ENCODE peak calls at places on chromosomes 12 and 14, in seven cellular contexts. One of them, this sample, is unnamed.
A peak's percentile ranks its signal among the peaks of the same experiment; 100 is the strongest.

GRCh38 chr12:6956332-6956727 is 5.2 kb downstream of the PTPN6 start:
- DNase-seq in GM23338: no peak
- DNase-seq in neural progenitor cell: no peak
- DNase-seq in PC-3: no peak
- DNase-seq in trophoblast cell: no peak
- DNase-seq in fibroblast of lung: no peak
- DNase-seq in A549: no peak
- DNase-seq in this sample: no peak

GRCh38 chr14:47270715-47271114 is 404.7 kb downstream of the MDGA2 start:
- DNase-seq in GM23338: no peak
- DNase-seq in neural progenitor cell: no peak
- DNase-seq in PC-3: no peak
- DNase-seq in trophoblast cell: no peak
- DNase-seq in fibroblast of lung: no peak
- DNase-seq in A549: no peak
- DNase-seq in this sample: no peak

GRCh38 chr12:46893429-46893828 is 67.6 kb upstream of the SLC38A4 start:
- DNase-seq in GM23338: no peak
- DNase-seq in neural progenitor cell: no peak
- DNase-seq in PC-3: no peak
- DNase-seq in trophoblast cell: no peak
- DNase-seq in fibroblast of lung: no peak
- DNase-seq in A549: no peak
- DNase-seq in this sample: no peak

GRCh38 chr14:67265131-67265530 is 23.9 kb downstream of the PALS1 start:
- DNase-seq in GM23338: no peak
- DNase-seq in neural progenitor cell: no peak
- DNase-seq in PC-3: peak; percentile 51
- DNase-seq in trophoblast cell: peak; percentile 66
- DNase-seq in fibroblast of lung: peak; percentile 26
- DNase-seq in A549: no peak
- DNase-seq in this sample: peak; percentile 21

GRCh38 chr12:14768823-14769405 is 34.4 kb downstream of the WBP11 start:
- DNase-seq in GM23338: peak; percentile 59
- DNase-seq in neural progenitor cell: peak; percentile 26
- DNase-seq in PC-3: peak; percentile 10
- DNase-seq in trophoblast cell: peak; percentile 92
- DNase-seq in fibroblast of lung: peak; percentile 19
- DNase-seq in A549: no peak
- DNase-seq in this sample: peak; percentile 43

GRCh38 chr14:52827426-52827825 is 36.0 kb upstream of the GNPNAT1 start:
- DNase-seq in GM23338: no peak
- DNase-seq in neural progenitor cell: peak; percentile 38
- DNase-seq in PC-3: no peak
- DNase-seq in trophoblast cell: no peak
- DNase-seq in fibroblast of lung: no peak
- DNase-seq in A549: no peak
- DNase-seq in this sample: no peak

GRCh38 chr14:101109981-101110728 is 206.6 kb upstream of the RTL1 start:
- DNase-seq in GM23338: no peak
- DNase-seq in neural progenitor cell: no peak
- DNase-seq in PC-3: no peak
- DNase-seq in trophoblast cell: no peak
- DNase-seq in fibroblast of lung: no peak
- DNase-seq in A549: no peak
- DNase-seq in this sample: peak; percentile 55

GRCh38 chr14:74404435-74404834 is 21.6 kb downstream of the SYNDIG1L start:
- DNase-seq in GM23338: no peak
- DNase-seq in neural progenitor cell: no peak
- DNase-seq in PC-3: no peak
- DNase-seq in trophoblast cell: no peak
- DNase-seq in fibroblast of lung: no peak
- DNase-seq in A549: no peak
- DNase-seq in this sample: no peak

GRCh38 chr12:51364026-51364425 is 17.5 kb upstream of the CELA1 start:
- DNase-seq in GM23338: no peak
- DNase-seq in neural progenitor cell: no peak
- DNase-seq in PC-3: no peak
- DNase-seq in trophoblast cell: no peak
- DNase-seq in fibroblast of lung: no peak
- DNase-seq in A549: no peak
- DNase-seq in this sample: no peak

GRCh38 chr12:94973202-94973601 is 30.3 kb downstream of the NDUFA12 start:
- DNase-seq in GM23338: no peak
- DNase-seq in neural progenitor cell: no peak
- DNase-seq in PC-3: no peak
- DNase-seq in trophoblast cell: no peak
- DNase-seq in fibroblast of lung: peak; percentile 18
- DNase-seq in A549: no peak
- DNase-seq in this sample: peak; percentile 74

GRCh38 chr12:124302807-124303578 is 8.1 kb downstream of the RFLNA start:
- DNase-seq in GM23338: no peak
- DNase-seq in neural progenitor cell: no peak
- DNase-seq in PC-3: no peak
- DNase-seq in trophoblast cell: no peak
- DNase-seq in fibroblast of lung: no peak
- DNase-seq in A549: no peak
- DNase-seq in this sample: no peak

GRCh38 chr12:74488134-74488533 is 49.5 kb upstream of the ATXN7L3B start:
- DNase-seq in GM23338: no peak
- DNase-seq in neural progenitor cell: no peak
- DNase-seq in PC-3: no peak
- DNase-seq in trophoblast cell: no peak
- DNase-seq in fibroblast of lung: no peak
- DNase-seq in A549: no peak
- DNase-seq in this sample: no peak

GRCh38 chr14:96410119-96410518 is 18.2 kb downstream of the AK7 start:
- DNase-seq in GM23338: no peak
- DNase-seq in neural progenitor cell: no peak
- DNase-seq in PC-3: no peak
- DNase-seq in trophoblast cell: no peak
- DNase-seq in fibroblast of lung: no peak
- DNase-seq in A549: no peak
- DNase-seq in this sample: no peak

GRCh38 chr12:9740109-9740750 is 7.3 kb upstream of the CLECL1 start:
- DNase-seq in GM23338: no peak
- DNase-seq in neural progenitor cell: no peak
- DNase-seq in PC-3: no peak
- DNase-seq in trophoblast cell: no peak
- DNase-seq in fibroblast of lung: no peak
- DNase-seq in A549: no peak
- DNase-seq in this sample: no peak

GRCh38 chr14:60723218-60724079 is 702 bp downstream of the SIX4 start:
- DNase-seq in GM23338: peak; percentile 64
- DNase-seq in neural progenitor cell: peak; percentile 83
- DNase-seq in PC-3: peak; percentile 67
- DNase-seq in trophoblast cell: peak; percentile 56
- DNase-seq in fibroblast of lung: peak; percentile 62
- DNase-seq in A549: peak; percentile 28
- DNase-seq in this sample: peak; percentile 65

GRCh38 chr14:103161054-103161397 is 37.8 kb downstream of the TNFAIP2 start:
- DNase-seq in GM23338: no peak
- DNase-seq in neural progenitor cell: no peak
- DNase-seq in PC-3: peak; percentile 41
- DNase-seq in trophoblast cell: peak; percentile 96
- DNase-seq in fibroblast of lung: no peak
- DNase-seq in A549: no peak
- DNase-seq in this sample: no peak

GRCh38 chr14:103160321-103161053 is 37.2 kb downstream of the TNFAIP2 start:
- DNase-seq in GM23338: no peak
- DNase-seq in neural progenitor cell: no peak
- DNase-seq in PC-3: no peak
- DNase-seq in trophoblast cell: no peak
- DNase-seq in fibroblast of lung: no peak
- DNase-seq in A549: no peak
- DNase-seq in this sample: no peak

GRCh38 chr14:103157969-103158368 is 34.7 kb downstream of the TNFAIP2 start:
- DNase-seq in GM23338: no peak
- DNase-seq in neural progenitor cell: no peak
- DNase-seq in PC-3: no peak
- DNase-seq in trophoblast cell: no peak
- DNase-seq in fibroblast of lung: no peak
- DNase-seq in A549: no peak
- DNase-seq in this sample: no peak

GRCh38 chr14:103156733-103157411 is 33.6 kb downstream of the TNFAIP2 start:
- DNase-seq in GM23338: peak; percentile 40
- DNase-seq in neural progenitor cell: no peak
- DNase-seq in PC-3: no peak
- DNase-seq in trophoblast cell: no peak
- DNase-seq in fibroblast of lung: no peak
- DNase-seq in A549: no peak
- DNase-seq in this sample: no peak

GRCh38 chr14:103158688-103159087 is 35.4 kb downstream of the TNFAIP2 start:
- DNase-seq in GM23338: no peak
- DNase-seq in neural progenitor cell: no peak
- DNase-seq in PC-3: peak; percentile 37
- DNase-seq in trophoblast cell: peak; percentile 31
- DNase-seq in fibroblast of lung: no peak
- DNase-seq in A549: no peak
- DNase-seq in this sample: no peak
- H3K4me3 ChIP-seq in GM23338: no peak overlapping the region
- H3K4me3 ChIP-seq in neural progenitor cell: no peak overlapping the region
- H3K4me3 ChIP-seq in PC-3: no peak overlapping the region
- H3K4me3 ChIP-seq in trophoblast cell: no peak overlapping the region
- H3K4me3 ChIP-seq in fibroblast of lung: no peak overlapping the region
- H3K4me3 ChIP-seq in A549: no peak overlapping the region
- H3K4me3 ChIP-seq in this sample: no peak overlapping the region

DNA sequence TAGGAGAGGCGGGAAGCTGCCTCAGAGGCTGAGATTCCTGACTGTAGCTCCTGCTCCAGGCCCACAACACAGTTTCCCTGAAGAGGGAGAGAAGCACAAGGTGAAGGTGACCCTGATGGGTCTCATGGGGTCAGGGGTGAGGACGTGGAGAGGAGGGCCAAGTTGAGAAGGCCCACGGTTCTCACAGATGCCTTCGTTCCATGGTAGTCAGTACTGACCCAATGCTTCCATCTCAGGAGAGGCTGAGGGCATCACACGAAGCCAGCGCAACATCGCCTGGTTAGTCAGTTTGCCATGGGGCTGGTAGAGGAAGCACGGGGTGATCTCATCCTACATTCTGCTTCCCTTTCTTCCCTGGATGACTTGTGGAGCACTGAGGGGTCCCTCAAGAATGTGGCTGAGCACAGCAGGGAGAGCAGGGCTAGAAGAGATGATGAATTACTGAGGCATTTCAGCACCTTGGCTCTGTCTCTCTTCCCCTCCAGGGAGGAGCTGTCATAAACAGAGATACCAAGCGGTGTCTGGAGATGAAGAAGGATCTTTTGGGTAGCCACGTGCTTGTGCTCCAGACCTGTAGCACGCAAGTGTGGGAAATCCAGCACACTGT is 51.9 kb downstream of the GALNT8 start:
- DNase-seq in GM23338: no peak
- DNase-seq in neural progenitor cell: no peak
- DNase-seq in PC-3: no peak
- DNase-seq in trophoblast cell: no peak
- DNase-seq in fibroblast of lung: no peak
- DNase-seq in A549: no peak
- DNase-seq in this sample: no peak
- H3K27ac ChIP-seq in GM23338: no peak overlapping the region
- H3K27ac ChIP-seq in neural progenitor cell: no peak overlapping the region
- H3K27ac ChIP-seq in PC-3: no peak overlapping the region
- H3K27ac ChIP-seq in trophoblast cell: no peak overlapping the region
- H3K27ac ChIP-seq in fibroblast of lung: no peak overlapping the region
- H3K27ac ChIP-seq in A549: no peak overlapping the region
- H3K27ac ChIP-seq in this sample: no peak overlapping the region

GRCh38 chr12:67430708-67431335 is 161.7 kb downstream of the CAND1 start:
- DNase-seq in GM23338: peak; percentile 47
- DNase-seq in neural progenitor cell: no peak
- DNase-seq in PC-3: peak; percentile 19
- DNase-seq in trophoblast cell: no peak
- DNase-seq in fibroblast of lung: peak; percentile 85
- DNase-seq in A549: no peak
- DNase-seq in this sample: no peak

GRCh38 chr12:67434653-67435375 is 165.7 kb downstream of the CAND1 start:
- DNase-seq in GM23338: no peak
- DNase-seq in neural progenitor cell: no peak
- DNase-seq in PC-3: peak; percentile 92
- DNase-seq in trophoblast cell: no peak
- DNase-seq in fibroblast of lung: peak; percentile 96
- DNase-seq in A549: peak; percentile 18
- DNase-seq in this sample: peak; percentile 66

GRCh38 chr12:67431436-67432049 is 162.4 kb downstream of the CAND1 start:
- DNase-seq in GM23338: no peak
- DNase-seq in neural progenitor cell: no peak
- DNase-seq in PC-3: no peak
- DNase-seq in trophoblast cell: peak; percentile 66
- DNase-seq in fibroblast of lung: no peak
- DNase-seq in A549: no peak
- DNase-seq in this sample: no peak

GRCh38 chr12:67436230-67436629 is 167.1 kb downstream of the CAND1 start:
- DNase-seq in GM23338: no peak
- DNase-seq in neural progenitor cell: no peak
- DNase-seq in PC-3: peak; percentile 68
- DNase-seq in trophoblast cell: no peak
- DNase-seq in fibroblast of lung: no peak
- DNase-seq in A549: no peak
- DNase-seq in this sample: no peak

GRCh38 chr12:67433393-67434175 is 164.4 kb downstream of the CAND1 start:
- DNase-seq in GM23338: no peak
- DNase-seq in neural progenitor cell: no peak
- DNase-seq in PC-3: peak; percentile 45
- DNase-seq in trophoblast cell: peak; percentile 75
- DNase-seq in fibroblast of lung: no peak
- DNase-seq in A549: no peak
- DNase-seq in this sample: no peak
- H3K4me2 ChIP-seq in GM23338: no peak overlapping the region
- H3K4me2 ChIP-seq in neural progenitor cell: no peak overlapping the region
- H3K4me2 ChIP-seq in PC-3: no peak overlapping the region
- H3K4me2 ChIP-seq in trophoblast cell: no peak overlapping the region
- H3K4me2 ChIP-seq in fibroblast of lung: no peak overlapping the region
- H3K4me2 ChIP-seq in A549: no peak overlapping the region
- H3K4me2 ChIP-seq in this sample: no peak overlapping the region

DNA sequence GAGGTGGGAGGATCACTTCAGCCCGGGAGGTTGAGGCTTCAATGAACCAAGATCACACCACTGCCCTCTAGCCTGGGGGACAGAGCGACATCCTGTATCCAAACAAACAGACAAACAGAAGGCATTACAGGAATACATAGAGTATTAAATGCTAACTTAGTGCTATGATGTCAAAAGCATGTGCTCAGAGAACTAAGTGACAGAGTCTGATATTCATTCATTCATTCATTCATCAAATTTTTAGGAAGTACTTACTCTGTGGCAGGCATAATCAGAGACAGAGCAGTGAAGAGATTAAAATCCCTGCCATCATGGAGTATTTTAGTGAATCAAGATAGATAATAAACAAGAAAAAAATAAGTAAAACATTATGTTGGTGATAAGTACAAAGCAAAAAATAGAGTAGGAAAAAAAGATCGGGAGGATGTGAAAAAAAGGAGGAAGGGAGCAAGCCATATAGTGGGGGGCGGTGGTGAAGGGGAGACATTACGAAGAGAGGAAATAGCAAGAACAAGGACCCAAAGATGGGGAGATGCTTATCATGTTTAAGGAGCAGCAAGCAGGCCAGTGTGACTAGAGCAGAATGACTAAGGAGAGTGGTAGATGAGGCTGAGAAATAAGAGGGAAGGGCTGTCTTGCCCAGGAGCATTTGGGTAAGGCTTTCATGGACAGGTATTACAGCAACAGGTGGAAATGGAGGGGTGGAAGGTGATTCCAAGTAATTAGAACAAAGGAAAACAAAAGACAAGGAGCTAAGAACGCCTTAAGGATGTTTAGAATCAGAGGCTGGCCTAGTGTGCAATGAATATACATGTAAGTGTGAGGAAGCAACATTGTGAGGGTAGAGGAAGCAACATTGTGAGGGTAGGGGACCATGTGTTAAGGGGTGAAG is 2.8 kb downstream of the MAP4K5 start:
- DNase-seq in GM23338: no peak
- DNase-seq in neural progenitor cell: no peak
- DNase-seq in PC-3: peak; percentile 34
- DNase-seq in trophoblast cell: no peak
- DNase-seq in fibroblast of lung: no peak
- DNase-seq in A549: no peak
- DNase-seq in this sample: no peak
- H3K4me3 ChIP-seq in GM23338: peak overlapping the region; percentile 82
- H3K4me3 ChIP-seq in neural progenitor cell: peak overlapping the region; percentile 91
- H3K4me3 ChIP-seq in PC-3: peak overlapping the region; percentile 82
- H3K4me3 ChIP-seq in trophoblast cell: no peak overlapping the region
- H3K4me3 ChIP-seq in fibroblast of lung: peak overlapping the region; percentile 90
- H3K4me3 ChIP-seq in A549: no peak overlapping the region
- H3K4me3 ChIP-seq in this sample: no peak overlapping the region